ENCODE peak calls at places on chromosomes 3 and 15, in five cellular contexts. L is omental fat pad, Z is BE2C, N is AG04450, F is AG10803. P is an unnamed sample.

GRCh38 chr3:106130384-106131084 is 261.7 kb upstream of the CBLB start:
- DNase-seq in L (no peak), Z (no peak), N (peak), F (peak), P (peak)

GRCh38 chr3:158261371-158261991 is 151.6 kb downstream of the RSRC1 start:
- DNase-seq in L (no peak), Z (no peak), N (no peak), F (no peak), P (no peak)

GRCh38 chr3:123893012-123893411 is 8.9 kb upstream of the MYLK start:
- DNase-seq in L (no peak), Z (no peak), N (no peak), F (no peak), P (no peak)

GRCh38 chr3:155078959-155079794 is 942 bp upstream of the MME start:
- DNase-seq in L (no peak), Z (no peak), N (no peak), F (peak), P (no peak)

GRCh38 chr15:100879461-100880138 is at the start of gene ALDH1A3:
- DNase-seq in L (no peak), Z (peak), N (peak), F (peak), P (no peak)

GRCh38 chr15:62439543-62440016 is 274.5 kb upstream of the C2CD4B start:
- DNase-seq in L (no peak), Z (no peak), N (no peak), F (peak), P (peak)

GRCh38 chr3:101049532-101049931 is 56.3 kb upstream of the ABI3BP start:
- DNase-seq in L (no peak), Z (no peak), N (no peak), F (no peak), P (no peak)

GRCh38 chr3:159620873-159621272 is 367.8 kb upstream of the IL12A start:
- DNase-seq in L (no peak), Z (no peak), N (no peak), F (peak), P (peak)

GRCh38 chr15:41888662-41889253 is 5.1 kb downstream of the SPTBN5 start:
- DNase-seq in L (no peak), Z (no peak), N (no peak), F (no peak), P (no peak)

DNA sequence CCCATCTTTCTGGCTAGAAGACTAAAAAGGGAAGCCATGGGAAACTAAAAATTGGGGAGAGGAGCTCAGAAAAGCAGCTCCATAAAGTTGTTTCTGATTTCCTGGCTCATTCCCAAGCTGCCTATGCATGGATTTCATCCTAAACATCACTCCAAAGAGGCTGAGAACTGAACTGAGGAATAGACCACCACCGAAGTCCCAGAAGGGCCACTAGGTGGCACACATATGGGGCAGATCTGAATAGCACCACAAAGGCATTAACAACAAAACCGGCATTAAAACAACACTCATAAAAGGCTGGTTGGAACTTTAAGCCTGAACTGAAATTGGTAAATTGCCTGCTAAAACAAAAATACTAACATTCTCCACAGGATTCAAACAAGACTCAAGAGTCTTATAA is 106.3 kb downstream of the PLD1 start:
- DNase-seq in L (no peak), Z (peak), N (no peak), F (peak), P (no peak)
- TF ChIP-seq CTCF in L (no peak), Z (peak), N (peak), F (peak), P (peak)

DNA sequence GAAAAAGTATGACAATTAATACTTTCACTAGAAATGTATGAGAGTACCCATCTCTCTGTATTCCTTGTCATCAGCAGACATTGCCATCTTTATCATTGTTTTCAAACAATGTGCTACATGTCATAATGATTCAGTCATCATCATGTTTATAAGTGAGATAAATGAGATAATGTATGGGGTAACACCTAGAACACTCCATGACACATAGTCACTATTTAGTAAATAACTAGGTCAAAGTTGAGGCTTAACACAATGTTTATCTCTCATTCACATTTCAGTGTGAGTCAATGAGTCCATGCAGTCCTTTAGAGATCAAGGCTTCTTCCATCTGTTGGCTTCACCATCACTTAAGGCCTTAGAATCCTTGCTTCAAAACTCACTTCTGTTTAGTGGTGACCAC is 70.0 kb downstream of the NLGN1 start:
- DNase-seq in L (no peak), Z (no peak), N (no peak), F (no peak), P (no peak)
- TF ChIP-seq CTCF in L (no peak), Z (no peak), N (no peak), F (no peak), P (no peak)

DNA sequence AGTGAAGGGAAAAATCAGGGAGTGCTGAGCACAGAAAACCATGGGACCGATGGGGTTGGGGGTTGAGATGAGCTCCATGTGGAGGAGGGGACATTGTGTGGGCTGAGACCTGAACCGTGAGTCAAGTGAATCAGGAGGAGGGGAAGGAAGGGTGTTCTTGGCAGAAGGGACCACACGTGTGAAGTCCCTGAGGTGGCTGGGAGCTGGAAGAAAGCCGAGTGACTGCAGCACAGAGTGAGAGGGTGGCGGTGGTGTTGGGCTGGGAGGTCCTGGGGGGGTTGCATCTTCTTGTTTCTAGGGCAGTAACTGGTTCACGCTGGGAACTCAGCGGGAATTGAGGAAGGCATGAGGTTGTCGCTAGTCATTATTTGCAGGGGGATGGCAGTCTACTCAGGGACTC is 254.4 kb downstream of the TLE3 start:
- DNase-seq in L (no peak), Z (no peak), N (no peak), F (no peak), P (no peak)
- TF ChIP-seq CTCF in L (no peak), Z (no peak), N (no peak), F (no peak), P (no peak)

DNA sequence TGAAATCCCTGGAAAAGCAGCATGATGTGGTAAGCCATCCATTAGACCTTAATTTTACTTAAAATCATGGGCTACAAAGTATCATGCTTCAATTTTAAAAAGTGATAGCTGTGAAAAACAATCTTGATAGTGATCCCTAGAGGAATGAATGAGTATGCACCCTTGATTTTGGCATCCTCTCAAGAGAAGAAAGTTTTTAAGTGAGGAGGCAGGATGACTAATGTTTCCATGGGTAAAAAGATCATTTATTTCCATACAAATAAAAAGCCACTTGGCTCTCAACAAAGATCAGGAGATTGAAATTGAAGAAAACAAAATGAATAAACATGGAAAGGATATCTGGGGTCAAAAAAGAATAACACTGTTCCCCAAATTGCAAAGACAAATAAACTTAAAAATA is 305.4 kb downstream of the MEX3B start:
- DNase-seq in L (no peak), Z (no peak), N (no peak), F (no peak), P (no peak)
- TF ChIP-seq CTCF in L (no peak), Z (no peak), N (no peak), F (no peak), P (no peak)

P was measured in AG09319.